ENCODE peak calls at places on chromosome 13, in five cellular contexts. One of them, this sample, is unnamed.

GRCh38 chr13:25689539-25689938 is 317.8 kb downstream of the ATP8A2 start:
- DNase-seq in brain microvascular endothelial cell: no peak
- DNase-seq in OCI-LY7: no peak
- DNase-seq in uterus: no peak
- DNase-seq in astrocyte: no peak
- DNase-seq in this sample: no peak

GRCh38 chr13:41944229-41944628 is 16.7 kb downstream of the VWA8 start:
- DNase-seq in brain microvascular endothelial cell: no peak
- DNase-seq in OCI-LY7: no peak
- DNase-seq in uterus: no peak
- DNase-seq in astrocyte: no peak
- DNase-seq in this sample: no peak

GRCh38 chr13:31756346-31756745 is 17.0 kb downstream of the RXFP2 start:
- DNase-seq in brain microvascular endothelial cell: peak; percentile 91
- DNase-seq in OCI-LY7: no peak
- DNase-seq in uterus: peak; percentile 25
- DNase-seq in astrocyte: peak; percentile 94
- DNase-seq in this sample: peak; percentile 96

GRCh38 chr13:41597348-41598041 is 140.1 kb downstream of the RGCC start:
- DNase-seq in brain microvascular endothelial cell: no peak
- DNase-seq in OCI-LY7: no peak
- DNase-seq in uterus: no peak
- DNase-seq in astrocyte: peak; percentile 45
- DNase-seq in this sample: peak; percentile 64

GRCh38 chr13:77330009-77330471 is 3.1 kb upstream of the MYCBP2 start:
- DNase-seq in brain microvascular endothelial cell: no peak
- DNase-seq in OCI-LY7: peak; percentile 69
- DNase-seq in uterus: no peak
- DNase-seq in astrocyte: no peak
- DNase-seq in this sample: peak; percentile 7

GRCh38 chr13:99086869-99087129 is 108.9 kb upstream of the DOCK9 start:
- DNase-seq in brain microvascular endothelial cell: no peak
- DNase-seq in OCI-LY7: no peak
- DNase-seq in uterus: no peak
- DNase-seq in astrocyte: peak; percentile 18
- DNase-seq in this sample: no peak

GRCh38 chr13:81406022-81406421 is 1065.1 kb upstream of the SPRY2 start:
- DNase-seq in brain microvascular endothelial cell: no peak
- DNase-seq in OCI-LY7: no peak
- DNase-seq in uterus: no peak
- DNase-seq in astrocyte: no peak
- DNase-seq in this sample: no peak

GRCh38 chr13:45658586-45659235 is 43.2 kb upstream of the ERICH6B start:
- DNase-seq in brain microvascular endothelial cell: peak; percentile 55
- DNase-seq in OCI-LY7: no peak
- DNase-seq in uterus: no peak
- DNase-seq in astrocyte: peak; percentile 91
- DNase-seq in this sample: peak; percentile 2

GRCh38 chr13:43879323-43880181 is at the start of the genes CCDC122 and LACC1:
- DNase-seq in brain microvascular endothelial cell: peak; percentile 76
- DNase-seq in OCI-LY7: peak; percentile 78
- DNase-seq in uterus: peak; percentile 78
- DNase-seq in astrocyte: peak; percentile 67
- DNase-seq in this sample: peak; percentile 83

GRCh38 chr13:33263484-33263883 is 22.1 kb downstream of the STARD13 start:
- DNase-seq in brain microvascular endothelial cell: no peak
- DNase-seq in OCI-LY7: no peak
- DNase-seq in uterus: no peak
- DNase-seq in astrocyte: no peak
- DNase-seq in this sample: no peak

GRCh38 chr13:97858161-97858560 is 95.3 kb upstream of the IPO5 start:
- DNase-seq in brain microvascular endothelial cell: no peak
- DNase-seq in OCI-LY7: no peak
- DNase-seq in uterus: no peak
- DNase-seq in astrocyte: no peak
- DNase-seq in this sample: no peak

GRCh38 chr13:98442391-98443230 is 134.3 kb downstream of the STK24 start:
- DNase-seq in brain microvascular endothelial cell: no peak
- DNase-seq in OCI-LY7: no peak
- DNase-seq in uterus: no peak
- DNase-seq in astrocyte: no peak
- DNase-seq in this sample: no peak

GRCh38 chr13:66365101-66365500 is 865.0 kb downstream of the PCDH9 start:
- DNase-seq in brain microvascular endothelial cell: no peak
- DNase-seq in OCI-LY7: no peak
- DNase-seq in uterus: no peak
- DNase-seq in astrocyte: no peak
- DNase-seq in this sample: no peak

GRCh38 chr13:28455580-28456194 is 39.2 kb downstream of the FLT1 start:
- DNase-seq in brain microvascular endothelial cell: no peak
- DNase-seq in OCI-LY7: no peak
- DNase-seq in uterus: no peak
- DNase-seq in astrocyte: no peak
- DNase-seq in this sample: no peak

DNA sequence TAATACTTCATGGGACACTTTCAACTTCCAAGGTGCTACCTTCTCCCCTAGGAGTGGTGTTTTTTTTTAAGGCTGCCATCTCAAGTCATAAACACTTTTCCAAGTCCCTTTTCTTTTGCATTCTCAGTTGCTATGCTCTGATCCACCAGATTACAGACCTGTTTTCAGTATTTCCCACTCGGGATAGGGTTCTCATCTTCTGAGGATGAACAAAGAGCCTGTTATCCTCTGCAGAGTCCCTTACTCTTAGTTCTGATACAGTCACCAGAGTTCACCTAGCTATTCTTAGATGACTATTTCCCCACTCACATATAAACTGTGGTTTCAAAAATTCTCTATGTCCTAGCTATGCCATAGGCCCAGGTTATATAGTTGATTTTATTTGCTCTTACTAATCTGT is 15.9 kb downstream of the ZDHHC20 start:
- DNase-seq in brain microvascular endothelial cell: no peak
- DNase-seq in OCI-LY7: no peak
- DNase-seq in uterus: no peak
- DNase-seq in astrocyte: no peak
- DNase-seq in this sample: no peak
- H3K4me3 ChIP-seq in brain microvascular endothelial cell: no peak overlapping the region
- H3K4me3 ChIP-seq in OCI-LY7: no peak overlapping the region
- H3K4me3 ChIP-seq in uterus: no peak overlapping the region
- H3K4me3 ChIP-seq in astrocyte: no peak overlapping the region
- H3K4me3 ChIP-seq in this sample: no peak overlapping the region

GRCh38 chr13:27423333-27423732 is 1.1 kb upstream of the GTF3A start:
- DNase-seq in brain microvascular endothelial cell: no peak
- DNase-seq in OCI-LY7: no peak
- DNase-seq in uterus: no peak
- DNase-seq in astrocyte: no peak
- DNase-seq in this sample: no peak

GRCh38 chr13:27425918-27426630 is 1.7 kb downstream of the GTF3A start:
- DNase-seq in brain microvascular endothelial cell: peak; percentile 63
- DNase-seq in OCI-LY7: peak; percentile 86
- DNase-seq in uterus: peak; percentile 39
- DNase-seq in astrocyte: peak; percentile 77
- DNase-seq in this sample: peak; percentile 81

GRCh38 chr13:27427663-27428062 is 3.2 kb downstream of the GTF3A start:
- DNase-seq in brain microvascular endothelial cell: no peak
- DNase-seq in OCI-LY7: no peak
- DNase-seq in uterus: no peak
- DNase-seq in astrocyte: no peak
- DNase-seq in this sample: no peak

GRCh38 chr13:27425151-27425917 is 915 bp downstream of the GTF3A start:
- DNase-seq in brain microvascular endothelial cell: no peak
- DNase-seq in OCI-LY7: peak; percentile 22
- DNase-seq in uterus: no peak
- DNase-seq in astrocyte: peak; percentile 6
- DNase-seq in this sample: peak; percentile 19

DNA sequence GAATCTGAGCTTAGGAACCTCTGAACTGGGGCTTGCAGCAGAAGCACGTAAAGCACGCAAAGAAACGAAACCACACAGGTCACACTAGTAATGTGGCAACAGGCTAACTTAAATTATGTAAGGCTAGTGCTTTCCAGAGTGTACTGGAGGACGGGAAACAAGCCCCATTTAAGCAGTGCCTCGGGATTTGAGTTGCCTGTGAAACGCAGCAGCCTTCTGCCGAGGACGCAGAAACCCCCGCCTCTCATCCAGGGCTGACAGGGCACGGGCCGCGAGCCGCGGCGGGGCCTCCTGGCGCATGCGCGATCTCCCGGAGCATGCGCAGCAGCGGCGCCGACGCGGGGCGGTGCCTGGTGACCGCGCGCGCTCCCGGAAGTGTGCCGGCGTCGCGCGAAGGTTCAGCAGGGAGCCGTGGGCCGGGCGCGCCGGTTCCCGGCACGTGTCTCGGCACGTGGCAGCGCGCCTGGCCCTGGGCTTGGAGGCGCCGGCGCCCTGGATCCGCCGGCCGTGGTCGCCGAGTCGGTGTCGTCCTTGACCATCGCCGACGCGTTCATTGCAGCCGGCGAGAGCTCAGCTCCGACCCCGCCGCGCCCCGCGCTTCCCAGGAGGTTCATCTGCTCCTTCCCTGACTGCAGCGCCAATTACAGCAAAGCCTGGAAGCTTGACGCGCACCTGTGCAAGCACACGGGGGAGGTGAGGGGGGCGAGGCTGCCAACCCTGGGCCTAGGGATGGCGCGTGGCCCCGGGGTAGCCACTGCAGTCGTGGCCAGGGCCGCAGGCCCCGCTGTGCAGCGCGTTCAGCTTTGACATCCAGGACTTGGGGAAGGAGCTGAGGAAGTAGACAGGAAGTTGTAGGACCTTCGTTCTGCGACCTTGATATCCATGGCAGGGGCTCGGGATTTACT is at the start of gene GTF3A:
- DNase-seq in brain microvascular endothelial cell: peak; percentile 64
- DNase-seq in OCI-LY7: peak; percentile 91
- DNase-seq in uterus: peak; percentile 85
- DNase-seq in astrocyte: peak; percentile 59
- DNase-seq in this sample: peak; percentile 89
- TF ChIP-seq CTCF in brain microvascular endothelial cell: no peak
- TF ChIP-seq CTCF in OCI-LY7: no peak
- TF ChIP-seq CTCF in uterus: peak; percentile 39
- TF ChIP-seq CTCF in astrocyte: no peak
- TF ChIP-seq CTCF in this sample: no peak

DNA sequence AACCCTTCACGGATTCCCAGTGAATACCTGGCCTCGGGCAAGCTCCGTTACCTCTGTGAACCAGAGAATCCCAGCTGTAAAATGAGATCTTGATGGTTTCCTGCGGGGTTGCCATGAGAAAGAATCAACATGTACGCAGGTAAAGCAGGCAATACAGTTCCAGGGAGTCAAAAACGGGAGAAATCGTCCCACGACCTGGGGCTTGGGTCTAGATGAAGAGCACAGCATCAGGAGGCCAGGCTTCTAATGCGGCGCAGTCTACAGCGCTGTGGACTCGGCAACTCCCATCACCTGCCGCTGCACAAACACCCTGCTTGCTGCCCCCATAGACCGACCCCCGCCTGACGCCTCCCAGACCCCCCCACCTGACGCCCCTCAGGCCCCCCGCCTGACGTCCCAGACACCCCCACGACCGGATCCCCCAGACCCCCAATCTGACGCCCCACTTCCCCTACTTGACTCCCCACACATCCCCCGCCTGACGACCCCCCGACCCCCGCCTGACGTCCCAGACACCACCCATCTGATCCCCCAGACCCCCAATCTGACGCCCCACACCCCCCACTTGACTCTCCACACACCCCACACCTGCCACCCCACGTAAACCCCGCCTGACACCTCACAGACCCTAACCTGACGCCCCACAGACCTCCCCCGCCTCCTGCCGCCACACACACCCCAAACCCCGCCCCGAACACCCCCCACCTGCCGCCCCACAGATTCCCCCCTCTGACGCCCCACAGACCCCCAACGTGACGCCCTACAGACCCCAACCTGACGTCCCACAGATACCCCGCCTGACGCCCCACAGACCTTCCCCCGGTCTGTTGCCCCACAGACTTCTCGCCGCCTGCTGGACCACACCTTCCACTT is 589 bp downstream of the LIG4 start:
- DNase-seq in brain microvascular endothelial cell: no peak
- DNase-seq in OCI-LY7: peak; percentile 44
- DNase-seq in uterus: peak; percentile 16
- DNase-seq in astrocyte: no peak
- DNase-seq in this sample: peak; percentile 5
- H3K4me3 ChIP-seq in brain microvascular endothelial cell: peak overlapping the region; percentile 65
- H3K4me3 ChIP-seq in OCI-LY7: peak overlapping the region; percentile 74
- H3K4me3 ChIP-seq in uterus: peak overlapping the region; percentile 26
- H3K4me3 ChIP-seq in astrocyte: peak overlapping the region; percentile 50
- H3K4me3 ChIP-seq in this sample: peak overlapping the region; percentile 67

GRCh38 chr13:79548886-79549285 is 67.9 kb downstream of the NDFIP2 start:
- DNase-seq in brain microvascular endothelial cell: no peak
- DNase-seq in OCI-LY7: no peak
- DNase-seq in uterus: no peak
- DNase-seq in astrocyte: no peak
- DNase-seq in this sample: peak; percentile 46
- TF ChIP-seq CTCF in brain microvascular endothelial cell: no peak
- TF ChIP-seq CTCF in OCI-LY7: peak; percentile 41
- TF ChIP-seq CTCF in uterus: no peak
- TF ChIP-seq CTCF in astrocyte: peak; percentile 33
- TF ChIP-seq CTCF in this sample: peak; percentile 36

GRCh38 chr13:30154531-30154930 is 152.8 kb downstream of the KATNAL1 start:
- DNase-seq in brain microvascular endothelial cell: no peak
- DNase-seq in OCI-LY7: no peak
- DNase-seq in uterus: no peak
- DNase-seq in astrocyte: no peak
- DNase-seq in this sample: no peak
- H3K4me3 ChIP-seq in brain microvascular endothelial cell: no peak overlapping the region
- H3K4me3 ChIP-seq in OCI-LY7: no peak overlapping the region
- H3K4me3 ChIP-seq in uterus: no peak overlapping the region
- H3K4me3 ChIP-seq in astrocyte: no peak overlapping the region
- H3K4me3 ChIP-seq in this sample: no peak overlapping the region

GRCh38 chr13:112901951-112902651 is 66.9 kb upstream of the MCF2L start:
- DNase-seq in brain microvascular endothelial cell: no peak
- DNase-seq in OCI-LY7: no peak
- DNase-seq in uterus: no peak
- DNase-seq in astrocyte: no peak
- DNase-seq in this sample: no peak
- TF ChIP-seq CTCF in brain microvascular endothelial cell: no peak
- TF ChIP-seq CTCF in OCI-LY7: no peak
- TF ChIP-seq CTCF in uterus: no peak
- TF ChIP-seq CTCF in astrocyte: no peak
- TF ChIP-seq CTCF in this sample: no peak

DNA sequence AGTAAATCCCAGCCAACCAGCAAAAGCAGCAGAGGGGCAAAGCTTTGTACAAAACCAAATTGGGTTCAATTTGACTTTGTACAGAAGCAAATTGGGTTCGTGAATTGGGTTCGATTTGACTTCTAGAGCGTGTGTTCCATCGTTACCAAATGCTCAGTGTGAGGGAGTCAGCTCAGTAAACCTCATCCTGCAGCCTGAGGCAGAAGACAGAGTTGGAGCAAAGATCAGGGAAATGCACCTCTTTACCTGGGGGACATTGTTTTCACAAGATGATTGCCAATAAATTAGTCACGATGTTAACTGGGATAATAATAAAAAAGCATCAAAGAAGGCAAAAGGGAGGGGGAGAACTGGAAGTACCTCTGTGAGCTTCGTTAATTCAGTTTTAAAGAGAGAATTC is 1.5 kb downstream of the RAB20 start:
- DNase-seq in brain microvascular endothelial cell: no peak
- DNase-seq in OCI-LY7: no peak
- DNase-seq in uterus: no peak
- DNase-seq in astrocyte: no peak
- DNase-seq in this sample: no peak
- H3K4me3 ChIP-seq in brain microvascular endothelial cell: no peak overlapping the region
- H3K4me3 ChIP-seq in OCI-LY7: no peak overlapping the region
- H3K4me3 ChIP-seq in uterus: no peak overlapping the region
- H3K4me3 ChIP-seq in astrocyte: no peak overlapping the region
- H3K4me3 ChIP-seq in this sample: peak overlapping the region; percentile 86

This sample was measured in cardiac fibroblast.